ENCODE peak calls at places on chromosomes 2 and 18, in six cellular contexts. R is PC-9, A is left ventricle myocardium inferior, H is neural progenitor cell, N is breast epithelium, U is Peyer's patch. L is an unnamed sample. For H3K36me3, the result is how much of the 10 kb centered on the place peaks cover.

GRCh38 chr18:68121826-68122225 is 593.1 kb downstream of the TMX3 start:
- DNase-seq in R (no peak), A (no peak), H (no peak), N (no peak), U (no peak), L (no peak)

GRCh38 chr2:85811173-85811849 is 57.5 kb downstream of the ATOH8 start:
- DNase-seq in R (no peak), A (peak), H (no peak), N (no peak), U (no peak), L (peak)

GRCh38 chr2:240670950-240671349 is 11.7 kb downstream of the AQP12B start:
- DNase-seq in R (no peak), A (no peak), H (no peak), N (no peak), U (no peak), L (no peak)

GRCh38 chr18:79682896-79683625 is 3.5 kb downstream of the CTDP1 start:
- DNase-seq in R (no peak), A (no peak), H (no peak), N (no peak), U (peak), L (no peak)

GRCh38 chr2:120703330-120703994 is 32.2 kb upstream of the GLI2 start:
- DNase-seq in R (no peak), A (no peak), H (no peak), N (no peak), U (no peak), L (no peak)

GRCh38 chr2:227033471-227034148 is 130.4 kb downstream of the COL4A4 start:
- DNase-seq in R (peak), A (no peak), H (peak), N (no peak), U (peak), L (no peak)

GRCh38 chr2:181319291-181319690 is 137.9 kb upstream of the ITGA4 start:
- DNase-seq in R (no peak), A (no peak), H (no peak), N (no peak), U (no peak), L (no peak)

GRCh38 chr2:104872866-104873688 is 19.2 kb downstream of the POU3F3 start:
- DNase-seq in R (peak), A (peak), H (peak), N (peak), U (peak), L (no peak)

GRCh38 chr2:25639131-25639530 is 34.2 kb downstream of the DTNB start:
- DNase-seq in R (no peak), A (no peak), H (no peak), N (no peak), U (no peak), L (no peak)

GRCh38 chr2:45968946-45969584 is 317.6 kb downstream of the PRKCE start:
- DNase-seq in R (no peak), A (no peak), H (no peak), N (no peak), U (no peak), L (no peak)

GRCh38 chr2:118050386-118050785 is 36.5 kb upstream of the CCDC93 start:
- DNase-seq in R (no peak), A (no peak), H (no peak), N (no peak), U (no peak), L (no peak)

GRCh38 chr2:239818086-239818485 is 207.1 kb downstream of the NDUFA10 start:
- DNase-seq in R (no peak), A (no peak), H (no peak), N (no peak), U (no peak), L (no peak)

GRCh38 chr2:33108483-33109443 is 162.0 kb downstream of the LTBP1 start:
- DNase-seq in R (no peak), A (no peak), H (peak), N (no peak), U (no peak), L (no peak)

GRCh38 chr2:218294430-218294999 is 2.2 kb upstream of the TMBIM1 start:
- DNase-seq in R (no peak), A (no peak), H (no peak), N (no peak), U (no peak), L (no peak)

GRCh38 chr2:171785450-171785849 is 98.2 kb downstream of the DYNC1I2 start:
- DNase-seq in R (no peak), A (no peak), H (no peak), N (no peak), U (no peak), L (no peak)

GRCh38 chr18:71995895-71996443 is 548.2 kb downstream of the CBLN2 start:
- DNase-seq in R (no peak), A (no peak), H (no peak), N (no peak), U (no peak), L (no peak)

GRCh38 chr2:147665035-147665434 is 179.8 kb upstream of the ACVR2A start:
- DNase-seq in R (no peak), A (no peak), H (no peak), N (no peak), U (no peak), L (peak)

GRCh38 chr18:50447952-50448351 is 73.1 kb downstream of the SKA1 start:
- DNase-seq in R (no peak), A (no peak), H (no peak), N (no peak), U (no peak), L (no peak)

GRCh38 chr18:74217476-74218143 is 69.3 kb downstream of the TIMM21 start:
- DNase-seq in R (peak), A (no peak), H (no peak), N (peak), U (no peak), L (no peak)

GRCh38 chr2:7146151-7146550 is 228.9 kb downstream of the RNF144A start:
- DNase-seq in R (no peak), A (no peak), H (no peak), N (no peak), U (no peak), L (no peak)

GRCh38 chr2:168518555-168519066 is 62.5 kb downstream of the CERS6 start:
- DNase-seq in R (no peak), A (no peak), H (peak), N (no peak), U (no peak), L (peak)

GRCh38 chr2:14016289-14016955 is 616.1 kb upstream of the LRATD1 start:
- DNase-seq in R (no peak), A (no peak), H (no peak), N (peak), U (no peak), L (no peak)

GRCh38 chr2:240210198-240210965 is 69.9 kb upstream of the OTOS start:
- DNase-seq in R (no peak), A (no peak), H (no peak), N (no peak), U (peak), L (peak)

GRCh38 chr18:12742453-12742852 is 39.6 kb downstream of the PSMG2 start:
- DNase-seq in R (peak), A (no peak), H (no peak), N (no peak), U (no peak), L (no peak)

DNA sequence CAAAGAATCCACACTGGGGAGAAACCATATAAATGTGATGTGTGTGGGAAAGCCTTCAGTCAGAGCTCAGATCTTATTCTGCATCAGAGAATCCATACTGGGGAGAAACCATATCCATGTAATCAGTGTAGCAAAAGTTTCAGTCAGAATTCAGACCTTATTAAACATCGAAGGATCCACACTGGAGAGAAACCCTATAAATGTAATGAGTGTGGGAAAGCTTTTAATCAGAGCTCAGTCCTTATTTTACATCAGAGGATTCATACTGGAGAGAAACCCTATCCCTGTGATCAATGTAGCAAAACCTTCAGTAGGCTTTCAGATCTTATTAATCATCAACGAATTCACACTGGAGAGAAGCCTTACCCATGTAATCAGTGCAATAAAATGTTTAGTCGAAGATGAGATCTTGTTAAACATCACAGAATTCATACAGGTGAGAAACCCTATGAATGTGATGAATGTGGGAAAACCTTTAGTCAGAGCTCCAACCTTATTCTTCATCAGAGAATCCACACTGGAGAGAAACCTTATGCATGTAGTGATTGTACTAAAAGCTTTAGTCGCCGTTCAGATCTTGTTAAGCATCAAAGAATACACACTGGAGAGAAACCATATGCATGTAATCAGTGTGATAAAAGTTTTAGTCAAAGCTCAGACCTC is 16.7 kb upstream of the ZSCAN30 start:
- DNase-seq in R (no peak), A (no peak), H (no peak), N (no peak), U (no peak), L (no peak)
- H3K36me3 ChIP-seq in R (under half), A (half or more), H (under half), N (under half), U (under half), L (under half)

DNA sequence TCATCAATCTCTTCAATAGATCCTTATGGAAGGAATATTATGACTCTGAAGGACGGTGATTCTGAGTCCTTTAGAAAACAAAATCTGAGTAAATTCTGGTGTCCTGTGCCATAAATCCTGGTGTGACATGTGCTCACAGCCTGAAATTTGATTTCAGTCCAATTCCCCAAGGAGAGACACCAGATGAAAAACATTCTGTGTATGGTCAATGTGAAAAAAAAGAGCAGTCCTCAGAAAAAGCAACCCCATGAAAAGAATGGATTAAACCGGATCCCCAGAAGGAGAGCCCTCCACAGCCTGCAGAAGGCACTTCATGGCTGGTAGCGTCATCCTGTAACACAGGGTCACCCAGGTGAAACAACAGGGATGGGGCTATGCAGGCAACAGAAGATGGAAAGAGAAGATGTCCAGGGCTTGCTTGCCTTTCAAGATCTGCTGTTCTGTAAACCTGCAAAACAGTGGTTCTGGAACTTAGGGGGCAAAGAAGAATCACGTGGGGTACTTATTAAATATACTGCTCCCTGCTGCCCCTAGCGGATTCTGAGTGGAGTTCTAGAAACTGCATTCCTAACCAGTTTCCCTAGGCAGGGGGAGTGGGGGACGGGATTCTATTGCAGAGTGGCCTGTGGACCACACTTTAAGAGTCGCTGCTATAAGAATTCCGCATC is 118.8 kb upstream of the ARL5A start:
- DNase-seq in R (no peak), A (no peak), H (peak), N (no peak), U (peak), L (peak)
- H3K27ac ChIP-seq in R (no peak), A (peak), H (no peak), N (no peak), U (no peak), L (peak)

GRCh38 chr2:187544371-187545080 is 9.7 kb downstream of the TFPI start:
- DNase-seq in R (peak), A (no peak), H (no peak), N (no peak), U (peak), L (no peak)
- H3K36me3 ChIP-seq in R (under half), A (under half), H (under half), N (under half), U (under half), L (under half)

GRCh38 chr2:61855178-61855523 is 1.3 kb upstream of the FAM161A start:
- DNase-seq in R (peak), A (no peak), H (peak), N (peak), U (no peak), L (no peak)
- H3K27ac ChIP-seq in R (peak), A (peak), H (peak), N (peak), U (peak), L (no peak)

DNA sequence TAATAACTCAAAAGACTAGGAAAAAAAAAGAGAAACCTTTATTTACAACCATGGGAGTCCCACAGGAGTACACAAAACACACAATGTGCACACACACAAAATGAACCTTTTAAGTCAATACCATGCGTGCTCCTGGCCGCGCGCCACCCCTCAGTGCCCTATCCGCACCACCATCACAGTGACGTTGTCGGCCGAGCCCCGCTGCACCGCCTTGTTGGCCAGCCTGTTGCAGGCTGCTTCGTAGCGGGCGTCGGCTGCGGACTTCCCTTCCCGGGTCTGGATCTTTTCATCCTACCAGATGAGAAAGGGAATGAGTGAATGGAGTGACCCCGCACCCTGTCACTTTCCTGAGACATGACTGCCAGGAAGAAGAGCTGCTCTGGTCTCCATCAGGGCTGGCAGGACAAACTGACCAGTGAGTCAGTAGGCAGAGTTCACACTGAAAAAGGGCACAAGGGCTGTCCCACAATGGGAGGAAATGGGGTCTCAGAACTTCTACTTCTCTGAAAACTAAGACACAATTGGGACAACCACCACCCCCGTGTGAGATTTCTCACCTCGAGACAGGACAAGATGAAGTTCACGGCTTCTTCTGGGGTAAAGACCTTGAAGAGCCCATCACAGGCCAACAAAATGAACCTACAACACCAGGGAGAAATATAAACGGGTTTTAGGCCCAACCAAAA is 11.8 kb downstream of the ERFE start:
- DNase-seq in R (no peak), A (peak), H (no peak), N (no peak), U (no peak), L (peak)
- H3K36me3 ChIP-seq in R (under half), A (half or more), H (under half), N (under half), U (under half), L (under half)

DNA sequence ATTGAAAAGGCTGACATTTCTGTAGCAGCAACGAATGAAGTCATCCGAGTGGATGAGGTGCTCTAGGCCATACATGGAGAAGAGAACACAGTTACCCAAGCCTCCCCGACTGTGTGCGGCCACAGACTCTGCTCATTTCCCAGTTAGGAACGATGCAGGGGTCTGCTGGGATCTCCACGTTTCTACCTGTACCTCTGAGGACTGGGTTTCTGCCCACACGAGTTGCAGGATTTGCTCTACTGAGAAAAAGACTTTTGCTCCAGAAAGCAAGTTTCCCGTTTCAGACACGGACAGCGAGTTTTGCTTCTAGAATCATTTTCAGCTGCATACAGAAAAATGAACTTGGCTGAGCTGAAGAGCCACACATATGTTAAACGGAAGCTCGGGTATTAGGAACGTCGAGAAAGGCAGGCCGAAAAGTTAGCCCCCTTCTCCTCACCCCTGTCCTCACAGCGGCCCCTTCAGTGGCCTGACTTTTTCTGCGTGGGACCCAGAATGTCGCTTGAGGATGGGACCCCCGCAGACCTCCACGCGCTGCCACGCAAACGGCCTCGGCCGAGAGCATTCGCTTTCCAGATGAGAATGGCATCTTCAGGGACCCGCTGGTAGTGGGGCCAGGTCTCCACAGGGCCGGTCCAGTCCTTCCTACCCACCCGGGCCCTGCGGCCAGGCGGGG is 582 bp upstream of the RAB31 start:
- DNase-seq in R (no peak), A (no peak), H (no peak), N (no peak), U (no peak), L (no peak)
- H3K27ac ChIP-seq in R (no peak), A (peak), H (no peak), N (peak), U (peak), L (peak)

DNA sequence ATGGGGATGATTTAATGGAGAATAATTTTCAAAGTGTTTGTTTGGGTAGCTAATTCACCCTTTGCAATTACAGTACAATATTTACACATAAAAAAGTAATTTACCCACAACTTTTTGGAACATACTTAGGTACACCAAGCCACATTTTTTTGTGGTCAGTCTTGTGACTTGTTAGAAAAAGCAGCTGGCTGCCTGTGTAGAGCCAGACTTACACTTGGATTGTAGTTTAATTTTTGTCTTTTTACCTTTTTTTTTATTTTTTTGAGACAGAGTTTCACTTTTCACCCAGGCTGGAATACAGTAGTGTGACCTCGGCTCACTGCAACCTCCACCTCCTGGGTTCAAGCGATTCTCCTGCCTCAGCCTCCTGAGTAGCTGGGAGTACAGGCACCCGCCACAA is 45.4 kb downstream of the RALBP1 start:
- DNase-seq in R (no peak), A (no peak), H (no peak), N (no peak), U (no peak), L (no peak)
- H3K36me3 ChIP-seq in R (under half), A (under half), H (under half), N (under half), U (under half), L (under half)

DNA sequence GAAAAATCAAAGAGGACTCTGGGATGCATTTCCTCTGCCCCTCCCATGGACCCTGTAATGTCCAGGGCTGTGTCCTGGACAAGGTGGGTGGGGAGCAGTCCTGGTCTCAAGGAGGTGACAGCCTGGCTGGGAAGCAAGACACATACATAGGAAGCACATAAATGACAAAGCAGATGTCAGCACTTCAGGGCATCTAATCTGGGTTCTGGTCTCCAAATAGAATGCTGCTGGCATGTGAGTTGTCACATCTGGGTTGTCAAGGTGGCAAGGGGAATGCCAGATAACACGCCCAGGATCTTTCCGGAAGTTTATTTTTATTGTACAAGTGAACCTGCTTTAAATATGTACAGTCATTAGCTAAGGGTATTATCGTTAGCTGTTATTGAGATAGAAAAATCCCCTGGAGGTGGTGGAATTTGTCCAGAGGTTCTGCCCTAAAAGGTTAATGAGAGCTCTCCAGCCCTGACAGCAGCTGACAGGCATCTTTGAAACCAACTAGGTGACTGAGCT is 5.6 kb downstream of the IL1F10 start:
- DNase-seq in R (no peak), A (no peak), H (no peak), N (no peak), U (no peak), L (no peak)
- H3K27ac ChIP-seq in R (no peak), A (no peak), H (no peak), N (no peak), U (no peak), L (no peak)

GRCh38 chr2:219643084-219643473 is 15.6 kb downstream of the SLC4A3 start:
- DNase-seq in R (no peak), A (no peak), H (no peak), N (no peak), U (peak), L (no peak)
- H3K36me3 ChIP-seq in R (under half), A (under half), H (under half), N (under half), U (under half), L (under half)

L was measured in aorta.